ENCODE peak calls at places on chromosome 17, in nine cellular contexts. P is skeletal muscle cell; R is H7; T is left ventricle myocardium inferior; E is CD8-positive, alpha-beta memory T cell; W is adipocyte; V is head of caudate nucleus; S is Right ventricle myocardium inferior; Y is cardiac muscle cell. H is an unnamed sample.

GRCh38 chr17:27568811-27569210 is 62.2 kb upstream of the LGALS9 start:
- DNase-seq in P (no peak), R (no peak), T (no peak), E (no peak), W (no peak), V (no peak), S (no peak), Y (no peak), H (no peak)

GRCh38 chr17:61251939-61252865 is 147.4 kb upstream of the TBX2 start:
- DNase-seq in P (peak; percentile 100), R (no peak), T (peak; percentile 91), E (no peak), W (peak; percentile 95), V (peak; percentile 38), S (peak; percentile 95), Y (peak; percentile 90), H (no peak)

GRCh38 chr17:8312251-8312650 is 2.2 kb downstream of the ARHGEF15 start:
- DNase-seq in P (no peak), R (no peak), T (no peak), E (no peak), W (no peak), V (no peak), S (no peak), Y (no peak), H (no peak)

GRCh38 chr17:66423436-66423922 is 121.1 kb downstream of the PRKCA start:
- DNase-seq in P (no peak), R (no peak), T (no peak), E (no peak), W (no peak), V (no peak), S (no peak), Y (peak; percentile 21), H (no peak)

GRCh38 chr17:63841350-63842172 is 924 bp downstream of the SMARCD2 start:
- DNase-seq in P (no peak), R (peak; percentile 59), T (peak; percentile 79), E (no peak), W (peak; percentile 93), V (peak; percentile 62), S (peak; percentile 89), Y (peak; percentile 77), H (no peak)

GRCh38 chr17:9021158-9021984 is at the start of gene NTN1:
- DNase-seq in P (no peak), R (peak; percentile 92), T (peak; percentile 59), E (peak; percentile 54), W (peak; percentile 77), V (peak; percentile 36), S (peak; percentile 72), Y (peak; percentile 69), H (peak; percentile 82)

GRCh38 chr17:57091186-57091618 is 6.2 kb downstream of the AKAP1 start:
- DNase-seq in P (no peak), R (no peak), T (peak; percentile 81), E (no peak), W (no peak), V (peak; percentile 64), S (peak; percentile 83), Y (peak; percentile 25), H (no peak)

GRCh38 chr17:28078443-28079229 is 36.2 kb downstream of the NLK start:
- DNase-seq in P (no peak), R (no peak), T (no peak), E (no peak), W (peak; percentile 6), V (no peak), S (no peak), Y (no peak), H (no peak)

GRCh38 chr17:59626756-59627155 is 7.1 kb downstream of the CLTC start:
- DNase-seq in P (no peak), R (no peak), T (no peak), E (no peak), W (no peak), V (no peak), S (no peak), Y (no peak), H (no peak)

GRCh38 chr17:77479372-77479781 is 338.6 kb downstream of the SEC14L1 start:
- DNase-seq in P (no peak), R (peak; percentile 88), T (no peak), E (peak; percentile 71), W (no peak), V (no peak), S (peak; percentile 28), Y (no peak), H (no peak)

GRCh38 chr17:43702636-43703035 is 40.9 kb upstream of the MEOX1 start:
- DNase-seq in P (no peak), R (peak; percentile 89), T (no peak), E (no peak), W (no peak), V (no peak), S (no peak), Y (no peak), H (no peak)

H was measured in GM12892.